ENCODE peak calls at places on chromosomes 6 and 20, in nine cellular contexts. K is heart right ventricle; P is sciatic nerve; T is K562; I is pancreas; N is effector memory CD8-positive, alpha-beta T cell; U is activated T-helper 17 cell treated with anti-CD3 and anti-CD28 coated beads, Interleukin-2, amount 50 U/mL, for 72 hours; V is PC-3; X is naive thymus-derived CD4-positive, alpha-beta T cell. L is an unnamed sample.

GRCh38 chr20:5822569-5822968 is 72.4 kb downstream of the SHLD1 start:
- ATAC-seq in K (no peak), P (no peak), T (peak; percentile 82), I (peak; percentile 14), N (no peak), U (no peak), V (no peak), X (peak; percentile 47), L (no peak)

GRCh38 chr6:134347916-134348805 is 30.2 kb upstream of the SGK1 start:
- ATAC-seq in K (peak; percentile 46), P (peak; percentile 95), T (no peak), I (no peak), N (no peak), U (no peak), V (no peak), X (no peak), L (peak; percentile 71)

GRCh38 chr20:33433875-33434274 is 9.7 kb downstream of the SNTA1 start:
- ATAC-seq in K (no peak), P (no peak), T (no peak), I (no peak), N (no peak), U (no peak), V (no peak), X (no peak), L (no peak)

GRCh38 chr20:2217857-2218529 is 77.8 kb upstream of the TGM3 start:
- ATAC-seq in K (peak; percentile 39), P (peak; percentile 65), T (no peak), I (no peak), N (peak; percentile 40), U (peak; percentile 91), V (no peak), X (peak; percentile 88), L (no peak)

GRCh38 chr6:14743126-14743464 is 502.8 kb upstream of the JARID2 start:
- ATAC-seq in K (no peak), P (no peak), T (no peak), I (no peak), N (no peak), U (peak; percentile 28), V (no peak), X (no peak), L (no peak)

GRCh38 chr6:24524801-24525200 is 30.0 kb downstream of the ALDH5A1 start:
- ATAC-seq in K (no peak), P (no peak), T (peak; percentile 64), I (peak; percentile 40), N (no peak), U (no peak), V (peak; percentile 59), X (no peak), L (no peak)

GRCh38 chr6:14822012-14822553 is 423.8 kb upstream of the JARID2 start:
- ATAC-seq in K (no peak), P (no peak), T (no peak), I (no peak), N (no peak), U (no peak), V (no peak), X (no peak), L (no peak)

GRCh38 chr6:8881663-8882062 is 446.3 kb upstream of the SLC35B3 start:
- ATAC-seq in K (no peak), P (no peak), T (no peak), I (no peak), N (no peak), U (no peak), V (no peak), X (no peak), L (no peak)

GRCh38 chr6:92848459-92848858 is 570.9 kb downstream of the EPHA7 start:
- ATAC-seq in K (no peak), P (no peak), T (no peak), I (no peak), N (no peak), U (no peak), V (no peak), X (no peak), L (no peak)

GRCh38 chr6:155248021-155249001 is 15.5 kb upstream of the CLDN20 start:
- ATAC-seq in K (peak; percentile 28), P (peak; percentile 87), T (peak; percentile 68), I (peak; percentile 68), N (no peak), U (peak; percentile 51), V (peak; percentile 35), X (peak; percentile 41), L (peak; percentile 67)

GRCh38 chr6:56620229-56620868 is 22.3 kb downstream of the DST start:
- ATAC-seq in K (peak; percentile 61), P (no peak), T (no peak), I (no peak), N (no peak), U (no peak), V (no peak), X (no peak), L (no peak)

GRCh38 chr6:113184291-113184690 is 672.9 kb upstream of the MARCKS start:
- ATAC-seq in K (peak; percentile 35), P (no peak), T (no peak), I (no peak), N (no peak), U (no peak), V (no peak), X (no peak), L (no peak)

GRCh38 chr6:139549561-139550070 is 175.2 kb upstream of the CITED2 start:
- ATAC-seq in K (no peak), P (no peak), T (no peak), I (no peak), N (no peak), U (peak; percentile 76), V (no peak), X (no peak), L (no peak)

GRCh38 chr6:36335465-36336209 is 1.1 kb downstream of the BNIP5 start:
- ATAC-seq in K (no peak), P (no peak), T (no peak), I (peak; percentile 3), N (no peak), U (no peak), V (no peak), X (no peak), L (no peak)

GRCh38 chr6:150046943-150047342 is 21.6 kb upstream of the RAET1L start:
- ATAC-seq in K (no peak), P (no peak), T (no peak), I (no peak), N (no peak), U (no peak), V (no peak), X (no peak), L (no peak)

GRCh38 chr6:101402618-101403002 is 9.1 kb downstream of the GRIK2 start:
- ATAC-seq in K (peak; percentile 46), P (no peak), T (no peak), I (peak; percentile 44), N (no peak), U (no peak), V (no peak), X (no peak), L (no peak)

GRCh38 chr6:139129284-139129683 is 5.6 kb upstream of the HECA start:
- ATAC-seq in K (no peak), P (peak; percentile 87), T (no peak), I (no peak), N (no peak), U (no peak), V (no peak), X (no peak), L (no peak)

GRCh38 chr6:39008737-39009136 is 39.8 kb upstream of the GLP1R start:
- ATAC-seq in K (no peak), P (no peak), T (no peak), I (peak; percentile 25), N (no peak), U (no peak), V (no peak), X (no peak), L (no peak)

GRCh38 chr20:5557123-5557522 is 193.1 kb upstream of the SHLD1 start:
- ATAC-seq in K (peak; percentile 78), P (peak; percentile 67), T (peak; percentile 94), I (peak; percentile 82), N (peak; percentile 60), U (peak; percentile 72), V (peak; percentile 94), X (peak; percentile 77), L (no peak)

GRCh38 chr20:48651271-48651670 is 176.5 kb downstream of the PREX1 start:
- ATAC-seq in K (no peak), P (no peak), T (no peak), I (no peak), N (no peak), U (no peak), V (no peak), X (no peak), L (no peak)

GRCh38 chr20:3156811-3157619 is 2.6 kb downstream of the FASTKD5 start:
- ATAC-seq in K (no peak), P (no peak), T (peak; percentile 9), I (no peak), N (peak; percentile 71), U (peak; percentile 86), V (peak; percentile 15), X (peak; percentile 86), L (no peak)

GRCh38 chr6:21331221-21331620 is 262.3 kb upstream of the SOX4 start:
- ATAC-seq in K (peak; percentile 88), P (peak; percentile 42), T (no peak), I (peak; percentile 71), N (no peak), U (no peak), V (no peak), X (no peak), L (peak; percentile 55)

GRCh38 chr6:85450578-85450884 is 648 bp downstream of the NT5E start:
- ATAC-seq in K (peak; percentile 42), P (peak; percentile 37), T (no peak), I (no peak), N (peak; percentile 17), U (no peak), V (no peak), X (peak; percentile 23), L (no peak)

GRCh38 chr20:40457404-40457803 is 231.6 kb downstream of the MAFB start:
- ATAC-seq in K (no peak), P (no peak), T (no peak), I (no peak), N (no peak), U (no peak), V (no peak), X (no peak), L (no peak)

GRCh38 chr20:15643713-15644112 is 929.5 kb downstream of the KIF16B start:
- ATAC-seq in K (no peak), P (no peak), T (no peak), I (no peak), N (no peak), U (no peak), V (peak; percentile 72), X (no peak), L (no peak)

GRCh38 chr6:142474446-142475289 is 172.9 kb downstream of the ADGRG6 start:
- ATAC-seq in K (no peak), P (no peak), T (peak; percentile 89), I (peak; percentile 62), N (no peak), U (no peak), V (peak; percentile 97), X (peak; percentile 67), L (no peak)

GRCh38 chr6:136127856-136128255 is 122.3 kb downstream of the MTFR2 start:
- ATAC-seq in K (peak; percentile 56), P (no peak), T (no peak), I (no peak), N (no peak), U (no peak), V (no peak), X (no peak), L (no peak)

GRCh38 chr6:161444464-161444863 is 170.6 kb upstream of the AGPAT4 start:
- ATAC-seq in K (no peak), P (peak; percentile 42), T (peak; percentile 88), I (peak; percentile 89), N (no peak), U (no peak), V (no peak), X (no peak), L (peak; percentile 66)

GRCh38 chr6:158644227-158645063 is at the start of gene DYNLT1:
- ATAC-seq in K (peak; percentile 96), P (peak; percentile 99), T (peak; percentile 92), I (peak; percentile 96), N (peak; percentile 66), U (peak; percentile 46), V (peak; percentile 63), X (peak; percentile 88), L (peak; percentile 96)

GRCh38 chr6:154548130-154548830 is 37.8 kb upstream of the CNKSR3 start:
- ATAC-seq in K (peak; percentile 91), P (peak; percentile 89), T (peak; percentile 30), I (peak; percentile 93), N (no peak), U (no peak), V (no peak), X (no peak), L (no peak)

GRCh38 chr6:71394001-71394432 is 105.4 kb downstream of the OGFRL1 start:
- ATAC-seq in K (peak; percentile 36), P (peak; percentile 47), T (no peak), I (peak; percentile 65), N (no peak), U (no peak), V (peak; percentile 23), X (no peak), L (peak; percentile 38)

L was measured in gastroesophageal sphincter.